ENCODE peak calls at places on chromosomes 13 and 19, in four cellular contexts. R, S, O and D are unnamed samples.

GRCh38 chr19:41548954-41549688 is 26.8 kb upstream of the CEACAM21 start:
- DNase-seq in R (no peak), S (no peak), O (no peak), D (no peak)

GRCh38 chr13:25827986-25828385 is 223.8 kb downstream of the SHISA2 start:
- DNase-seq in R (no peak), S (no peak), O (no peak), D (no peak)

GRCh38 chr13:32905063-32905863 is 111.0 kb upstream of the KL start:
- DNase-seq in R (no peak), S (no peak), O (no peak), D (no peak)

GRCh38 chr19:38656171-38656981 is 8.9 kb downstream of the ACTN4 start:
- DNase-seq in R (no peak), S (no peak), O (peak), D (no peak)

GRCh38 chr13:98174995-98175394 is 2.1 kb downstream of the RNF113B start:
- DNase-seq in R (no peak), S (no peak), O (no peak), D (no peak)

GRCh38 chr19:4436231-4436630 is 21.4 kb downstream of the UBXN6 start:
- DNase-seq in R (no peak), S (no peak), O (no peak), D (no peak)

GRCh38 chr19:56637976-56638555 is 4.9 kb upstream of the SMIM17 start:
- DNase-seq in R (peak), S (peak), O (peak), D (peak)

GRCh38 chr13:111460548-111461444 is 140.4 kb downstream of the TEX29 start:
- DNase-seq in R (peak), S (no peak), O (peak), D (peak)

GRCh38 chr13:100734194-100734720 is 59.7 kb upstream of the TMTC4 start:
- DNase-seq in R (no peak), S (no peak), O (peak), D (no peak)

GRCh38 chr19:9205506-9206113 is 13.8 kb downstream of the OR7D4 start:
- DNase-seq in R (peak), S (peak), O (peak), D (peak)

GRCh38 chr13:50400930-50401553 is 385.8 kb downstream of the KCNRG start:
- DNase-seq in R (no peak), S (no peak), O (peak), D (no peak)

GRCh38 chr19:8702350-8702749 is 3.8 kb upstream of the ACTL9 start:
- DNase-seq in R (no peak), S (no peak), O (no peak), D (no peak)

GRCh38 chr19:48600679-48601382 is 5.7 kb upstream of the SPACA4 start:
- DNase-seq in R (no peak), S (no peak), O (no peak), D (no peak)

GRCh38 chr13:73952683-73953082 is 181.5 kb downstream of the KLF12 start:
- DNase-seq in R (no peak), S (no peak), O (no peak), D (no peak)

GRCh38 chr19:7153008-7153407 is 83.5 kb downstream of the ZNF557 start:
- DNase-seq in R (no peak), S (no peak), O (no peak), D (no peak)

GRCh38 chr13:49300716-49301589 is 53.2 kb downstream of the CDADC1 start:
- DNase-seq in R (peak), S (peak), O (peak), D (peak)

GRCh38 chr19:16197188-16197621 is 506 bp upstream of the AP1M1 start:
- DNase-seq in R (no peak), S (no peak), O (peak), D (no peak)

GRCh38 chr13:46480131-46480530 is 72.8 kb upstream of the LRCH1 start:
- DNase-seq in R (no peak), S (no peak), O (no peak), D (no peak)

GRCh38 chr13:48315981-48316380 is 12.4 kb downstream of the RB1 start:
- DNase-seq in R (no peak), S (no peak), O (no peak), D (no peak)

GRCh38 chr13:44311011-44311481 is 62.6 kb upstream of the SERP2 start:
- DNase-seq in R (no peak), S (no peak), O (no peak), D (no peak)

GRCh38 chr19:2728783-2729387 is 7.7 kb upstream of the DIRAS1 start:
- DNase-seq in R (no peak), S (no peak), O (no peak), D (no peak)

GRCh38 chr19:45130888-45131615 is 29.7 kb downstream of the NKPD1 start:
- DNase-seq in R (no peak), S (no peak), O (peak), D (peak)

GRCh38 chr19:4597975-4598671 is 38.6 kb upstream of the SEMA6B start:
- DNase-seq in R (peak), S (peak), O (no peak), D (peak)

GRCh38 chr19:39110263-39110967 is 15.2 kb upstream of the PAK4 start:
- DNase-seq in R (peak), S (peak), O (peak), D (peak)

GRCh38 chr13:105984236-105984635 is 551.2 kb downstream of the EFNB2 start:
- DNase-seq in R (no peak), S (no peak), O (no peak), D (no peak)
- TF ChIP-seq CEBPB in R (no peak), S (no peak), O (no peak), D (no peak)

DNA sequence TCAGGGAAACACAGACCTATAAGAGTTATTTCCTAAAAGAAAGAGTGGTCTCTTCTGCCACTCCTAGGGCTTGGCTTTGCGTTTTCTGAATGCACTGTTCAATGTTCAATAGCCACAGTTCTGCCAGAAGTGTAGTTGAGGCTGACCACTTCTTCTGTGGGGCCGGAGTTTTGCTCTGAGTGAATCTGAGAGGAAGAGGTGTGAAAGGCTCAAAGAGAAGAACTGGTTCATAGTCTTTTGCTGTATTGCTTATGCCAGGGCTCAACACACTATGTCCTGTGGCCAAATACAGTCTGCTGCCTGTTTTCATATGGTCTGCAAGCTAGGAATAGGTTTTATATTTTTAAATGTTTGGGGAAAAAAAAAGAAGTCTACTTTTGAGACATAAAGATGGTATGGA is 128.2 kb downstream of the STOML3 start:
- DNase-seq in R (no peak), S (no peak), O (no peak), D (no peak)
- H3K4me2 ChIP-seq in R (no peak), S (no peak), O (no peak), D (no peak)

GRCh38 chr19:43640424-43640757 is 741 bp upstream of the CADM4 start:
- DNase-seq in R (no peak), S (no peak), O (no peak), D (no peak)

GRCh38 chr19:43638991-43639494 is 607 bp downstream of the CADM4 start:
- DNase-seq in R (no peak), S (no peak), O (no peak), D (no peak)

GRCh38 chr19:43638214-43638990 is 1.2 kb downstream of the CADM4 start:
- DNase-seq in R (no peak), S (no peak), O (no peak), D (no peak)

GRCh38 chr19:43641333-43641732 is 1.7 kb upstream of the CADM4 start:
- DNase-seq in R (no peak), S (no peak), O (no peak), D (peak)

DNA sequence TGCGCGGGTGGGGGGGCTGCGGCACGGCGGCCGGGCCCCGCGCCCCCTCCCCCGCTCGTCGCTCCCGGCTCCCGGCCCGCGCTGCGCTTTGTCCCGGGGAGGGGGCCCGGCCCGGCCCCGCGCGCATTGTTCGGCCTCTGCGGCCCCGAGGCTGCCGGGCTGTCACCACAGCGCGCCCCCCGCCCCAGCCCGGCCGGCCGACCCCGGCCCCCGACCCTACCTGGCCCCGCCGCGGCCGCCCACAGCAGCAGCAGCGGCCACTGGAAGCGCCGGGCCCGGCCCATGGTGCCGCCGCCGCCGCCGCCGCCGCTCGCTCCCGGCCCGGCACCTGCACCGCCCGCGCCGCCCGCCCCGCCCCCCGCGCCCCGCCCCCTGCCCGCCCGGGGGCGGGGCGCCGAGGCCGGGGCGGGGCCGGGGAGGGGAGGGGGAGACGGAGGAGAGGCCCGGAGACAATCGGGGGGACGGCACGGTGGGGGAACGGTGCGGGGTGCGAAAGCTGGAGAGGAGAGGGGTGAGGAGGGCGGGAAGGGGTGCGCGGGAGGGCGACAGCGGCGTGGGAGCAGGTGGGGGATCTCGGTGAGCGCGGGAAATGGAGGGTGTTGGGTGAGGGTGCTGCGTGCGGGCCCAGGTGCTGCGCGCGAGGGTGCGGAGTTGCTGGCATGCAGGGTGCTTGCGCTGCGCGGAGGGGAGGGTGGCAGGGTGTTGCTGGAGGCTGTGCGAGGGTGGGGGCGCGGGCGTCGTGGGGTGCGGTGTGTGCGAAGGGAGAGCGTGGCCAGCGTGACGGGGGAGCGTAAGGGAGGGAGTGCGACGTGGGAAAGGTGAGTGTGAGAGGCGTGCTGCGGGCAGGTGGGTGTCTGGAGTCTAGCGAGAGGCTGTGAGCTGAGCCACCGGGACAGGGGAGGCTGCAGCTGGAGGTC is at the start of gene CADM4:
- DNase-seq in R (peak), S (peak), O (no peak), D (no peak)
- TF ChIP-seq EP300 in R (no peak), S (no peak), O (no peak), D (no peak)

GRCh38 chr13:51541809-51542258 is 42.4 kb upstream of the WDFY2 start:
- DNase-seq in R (no peak), S (no peak), O (no peak), D (peak)
- TF ChIP-seq CEBPB in R (no peak), S (no peak), O (no peak), D (no peak)

GRCh38 chr13:28476919-28477708 is 17.8 kb downstream of the FLT1 start:
- DNase-seq in R (no peak), S (no peak), O (no peak), D (no peak)
- H3K4me2 ChIP-seq in R (no peak), S (peak), O (no peak), D (no peak)

GRCh38 chr19:677601-678380 is 1.6 kb downstream of the FSTL3 start:
- DNase-seq in R (no peak), S (no peak), O (no peak), D (peak)

GRCh38 chr19:676343-677105 is at the start of gene FSTL3:
- DNase-seq in R (no peak), S (no peak), O (no peak), D (peak)

GRCh38 chr19:676007-676342 is 217 bp upstream of the FSTL3 start:
- DNase-seq in R (no peak), S (no peak), O (no peak), D (no peak)

GRCh38 chr19:678791-679388 is 2.7 kb downstream of the FSTL3 start:
- DNase-seq in R (no peak), S (no peak), O (no peak), D (no peak)

DNA sequence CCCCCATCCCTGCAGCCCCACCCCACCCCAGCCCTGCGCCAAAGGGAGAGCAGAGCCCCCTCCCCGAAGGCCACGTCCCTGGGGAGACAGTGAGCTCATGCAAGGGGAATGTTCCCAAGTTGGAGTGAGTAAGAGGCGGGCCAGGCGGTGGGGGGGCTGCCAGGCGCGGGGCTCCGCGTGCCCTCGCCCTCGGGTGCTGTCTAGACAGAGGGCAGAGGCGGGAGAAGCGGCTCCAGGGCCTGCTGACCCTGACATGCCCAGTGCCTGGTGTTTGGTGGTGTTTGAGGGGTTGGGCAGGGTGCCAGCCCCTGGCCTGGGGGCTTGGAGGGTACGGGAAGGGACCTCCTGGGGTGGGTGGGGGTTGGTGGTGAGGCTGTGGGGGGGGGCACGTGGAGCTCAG is 1.0 kb downstream of the FSTL3 start:
- DNase-seq in R (no peak), S (no peak), O (peak), D (peak)
- TF ChIP-seq EP300 in R (no peak), S (no peak), O (no peak), D (no peak)

GRCh38 chr13:62879071-62879470 is 1463.4 kb upstream of the PCDH20 start:
- DNase-seq in R (no peak), S (no peak), O (no peak), D (no peak)
- TF ChIP-seq CEBPB in R (no peak), S (no peak), O (no peak), D (no peak)

GRCh38 chr19:54461201-54462071 is 2.1 kb downstream of the LENG9 start:
- DNase-seq in R (no peak), S (no peak), O (no peak), D (no peak)
- H3K4me2 ChIP-seq in R (no peak), S (no peak), O (peak), D (peak)

GRCh38 chr13:26961890-26962615 is 201.5 kb upstream of the GPR12 start:
- DNase-seq in R (no peak), S (no peak), O (peak), D (no peak)
- TF ChIP-seq EP300 in R (no peak), S (no peak), O (no peak), D (no peak)

GRCh38 chr13:113145911-113146598 is 12.4 kb upstream of the PROZ start:
- DNase-seq in R (no peak), S (no peak), O (no peak), D (no peak)

GRCh38 chr13:113146750-113147149 is 11.7 kb upstream of the PROZ start:
- DNase-seq in R (no peak), S (no peak), O (no peak), D (no peak)

GRCh38 chr13:113145496-113145895 is 13.0 kb upstream of the PROZ start:
- DNase-seq in R (no peak), S (no peak), O (no peak), D (no peak)

GRCh38 chr13:113148407-113148806 is 10.0 kb upstream of the PROZ start:
- DNase-seq in R (no peak), S (no peak), O (no peak), D (no peak)

DNA sequence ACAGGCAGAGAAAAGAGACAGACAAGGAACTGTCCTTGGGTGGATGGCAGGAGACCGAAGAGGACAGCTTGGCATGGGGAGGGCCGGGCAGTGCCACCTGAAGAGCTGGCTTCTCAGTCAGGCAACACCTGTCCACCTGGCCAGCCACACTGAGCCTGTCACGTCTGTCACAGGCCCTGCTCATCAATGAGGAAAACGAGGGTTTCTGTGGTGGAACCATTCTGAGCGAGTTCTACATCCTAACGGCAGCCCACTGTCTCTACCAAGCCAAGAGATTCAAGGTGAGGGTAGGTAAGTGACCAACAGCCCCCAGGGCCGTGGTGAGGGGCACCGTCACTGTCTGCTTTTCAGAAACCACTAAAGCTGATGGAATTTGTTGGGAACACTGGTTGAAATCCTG is 11.2 kb upstream of the PROZ start:
- DNase-seq in R (no peak), S (no peak), O (no peak), D (no peak)
- TF ChIP-seq CEBPB in R (no peak), S (no peak), O (no peak), D (no peak)